ENCODE peak calls at places on chromosomes 13 and 19, in four cellular contexts. X is fibroblast of pulmonary artery; B is sigmoid colon; C is activated gamma-delta T cell treated with anti-CD3 and anti-CD28 coated beads, Interleukin-2, amount 50 U/mL, for 16 hours. T is an unnamed sample.
A peak's percentile ranks its signal among the peaks of the same experiment; 100 is the strongest.

GRCh38 chr13:29758591-29759114 is 91.8 kb downstream of the UBL3 start:
- DNase-seq in X (no peak), B (no peak), C (peak; percentile 17), T (no peak)

GRCh38 chr13:49113526-49114286 is 106.4 kb upstream of the MLNR start:
- DNase-seq in X (peak; percentile 79), B (no peak), C (no peak), T (peak; percentile 13)

GRCh38 chr13:112346173-112346898 is 29.8 kb upstream of the SPACA7 start:
- DNase-seq in X (no peak), B (no peak), C (no peak), T (peak; percentile 30)

GRCh38 chr19:39388657-39389056 is 2.2 kb downstream of the PAF1 start:
- DNase-seq in X (no peak), B (no peak), C (no peak), T (no peak)

GRCh38 chr13:37534181-37534580 is 64.4 kb downstream of the POSTN start:
- DNase-seq in X (peak; percentile 57), B (no peak), C (no peak), T (peak; percentile 28)

GRCh38 chr13:27961227-27962085 is 7.7 kb downstream of the CDX2 start:
- DNase-seq in X (no peak), B (no peak), C (no peak), T (no peak)

GRCh38 chr19:39303373-39304184 is 7.4 kb downstream of the IFNL1 start:
- DNase-seq in X (no peak), B (peak; percentile 29), C (no peak), T (peak; percentile 49)

GRCh38 chr13:101408992-101409656 is 7.2 kb downstream of the NALCN start:
- DNase-seq in X (no peak), B (no peak), C (no peak), T (no peak)

GRCh38 chr19:7830272-7830771 is 304 bp downstream of the EVI5L start:
- DNase-seq in X (no peak), B (no peak), C (no peak), T (no peak)

GRCh38 chr19:56217039-56217949 is 15.2 kb downstream of the ZSCAN5C start:
- DNase-seq in X (peak; percentile 16), B (no peak), C (no peak), T (no peak)

GRCh38 chr19:46746281-46746965 is at the start of gene STRN4:
- DNase-seq in X (no peak), B (no peak), C (peak; percentile 33), T (peak; percentile 35)

GRCh38 chr19:1377965-1378785 is 5.5 kb upstream of the NDUFS7 start:
- DNase-seq in X (no peak), B (no peak), C (no peak), T (no peak)

GRCh38 chr13:44238011-44238421 is 135.6 kb upstream of the SERP2 start:
- DNase-seq in X (peak; percentile 62), B (no peak), C (no peak), T (no peak)

GRCh38 chr13:48000559-48001126 is 430 bp downstream of the SUCLA2 start:
- DNase-seq in X (no peak), B (peak; percentile 66), C (no peak), T (no peak)

T was measured in NCI-H226.